ENCODE peak calls at places on chromosomes 3 and 15, in eight cellular contexts. One of them, this sample, is unnamed.

GRCh38 chr3:8324727-8325126 is 176.9 kb upstream of the LMCD1 start:
- DNase-seq in hippocampal formation: peak; percentile 32
- DNase-seq in activated naive CD8-positive, alpha-beta T cell treated with anti-CD3 and anti-CD28 coated beads, Interleukin-2, amount 50 U/mL, for 24 hours: peak; percentile 40
- DNase-seq in stimulated activated CD4-positive, alpha-beta T cell treated with anti-CD3 and anti-CD28 coated beads, Interleukin-4, amount 100 ng/mL, for 1 hour: peak; percentile 36
- DNase-seq in lower lobe of right lung: no peak
- DNase-seq in midbrain: peak; percentile 63
- DNase-seq in heart right ventricle: peak; percentile 16
- DNase-seq in effector CD4-positive, alpha-beta T cell: peak; percentile 45
- DNase-seq in this sample: no peak

GRCh38 chr3:58544546-58544945 is 7.6 kb upstream of the ACOX2 start:
- DNase-seq in activated naive CD8-positive, alpha-beta T cell treated with anti-CD3 and anti-CD28 coated beads, Interleukin-2, amount 50 U/mL, for 24 hours: no peak
- DNase-seq in midbrain: no peak
- DNase-seq in hippocampal formation: no peak
- DNase-seq in stimulated activated CD4-positive, alpha-beta T cell treated with anti-CD3 and anti-CD28 coated beads, Interleukin-4, amount 100 ng/mL, for 1 hour: no peak
- DNase-seq in heart right ventricle: no peak
- DNase-seq in effector CD4-positive, alpha-beta T cell: no peak
- DNase-seq in lower lobe of right lung: no peak
- DNase-seq in this sample: no peak

GRCh38 chr15:69074011-69074842 is 59.7 kb downstream of the NOX5 start:
- DNase-seq in hippocampal formation: no peak
- DNase-seq in activated naive CD8-positive, alpha-beta T cell treated with anti-CD3 and anti-CD28 coated beads, Interleukin-2, amount 50 U/mL, for 24 hours: no peak
- DNase-seq in lower lobe of right lung: peak; percentile 74
- DNase-seq in midbrain: no peak
- DNase-seq in effector CD4-positive, alpha-beta T cell: no peak
- DNase-seq in heart right ventricle: peak; percentile 62
- DNase-seq in stimulated activated CD4-positive, alpha-beta T cell treated with anti-CD3 and anti-CD28 coated beads, Interleukin-4, amount 100 ng/mL, for 1 hour: no peak
- DNase-seq in this sample: peak; percentile 84

GRCh38 chr15:89486726-89487050 is 9.7 kb downstream of the RHCG start:
- DNase-seq in hippocampal formation: no peak
- DNase-seq in heart right ventricle: no peak
- DNase-seq in stimulated activated CD4-positive, alpha-beta T cell treated with anti-CD3 and anti-CD28 coated beads, Interleukin-4, amount 100 ng/mL, for 1 hour: peak; percentile 53
- DNase-seq in lower lobe of right lung: peak; percentile 73
- DNase-seq in midbrain: no peak
- DNase-seq in effector CD4-positive, alpha-beta T cell: no peak
- DNase-seq in activated naive CD8-positive, alpha-beta T cell treated with anti-CD3 and anti-CD28 coated beads, Interleukin-2, amount 50 U/mL, for 24 hours: peak; percentile 30
- DNase-seq in this sample: no peak

GRCh38 chr15:21261965-21262850 is 178.1 kb downstream of the POTEB3 start:
- DNase-seq in heart right ventricle: no peak
- DNase-seq in lower lobe of right lung: peak; percentile 58
- DNase-seq in activated naive CD8-positive, alpha-beta T cell treated with anti-CD3 and anti-CD28 coated beads, Interleukin-2, amount 50 U/mL, for 24 hours: no peak
- DNase-seq in effector CD4-positive, alpha-beta T cell: no peak
- DNase-seq in stimulated activated CD4-positive, alpha-beta T cell treated with anti-CD3 and anti-CD28 coated beads, Interleukin-4, amount 100 ng/mL, for 1 hour: no peak
- DNase-seq in hippocampal formation: no peak
- DNase-seq in midbrain: no peak
- DNase-seq in this sample: no peak

GRCh38 chr3:65545429-65545828 is 493.3 kb downstream of the MAGI1 start:
- DNase-seq in hippocampal formation: no peak
- DNase-seq in activated naive CD8-positive, alpha-beta T cell treated with anti-CD3 and anti-CD28 coated beads, Interleukin-2, amount 50 U/mL, for 24 hours: no peak
- DNase-seq in heart right ventricle: no peak
- DNase-seq in lower lobe of right lung: no peak
- DNase-seq in stimulated activated CD4-positive, alpha-beta T cell treated with anti-CD3 and anti-CD28 coated beads, Interleukin-4, amount 100 ng/mL, for 1 hour: no peak
- DNase-seq in midbrain: no peak
- DNase-seq in effector CD4-positive, alpha-beta T cell: no peak
- DNase-seq in this sample: no peak

GRCh38 chr3:59737209-59737608 is 687.4 kb upstream of the CFAP20DC start:
- DNase-seq in activated naive CD8-positive, alpha-beta T cell treated with anti-CD3 and anti-CD28 coated beads, Interleukin-2, amount 50 U/mL, for 24 hours: no peak
- DNase-seq in hippocampal formation: no peak
- DNase-seq in stimulated activated CD4-positive, alpha-beta T cell treated with anti-CD3 and anti-CD28 coated beads, Interleukin-4, amount 100 ng/mL, for 1 hour: no peak
- DNase-seq in lower lobe of right lung: no peak
- DNase-seq in midbrain: no peak
- DNase-seq in effector CD4-positive, alpha-beta T cell: no peak
- DNase-seq in heart right ventricle: no peak
- DNase-seq in this sample: no peak

GRCh38 chr3:194132465-194133358 is 3.2 kb upstream of the HES1 start:
- DNase-seq in effector CD4-positive, alpha-beta T cell: no peak
- DNase-seq in lower lobe of right lung: no peak
- DNase-seq in stimulated activated CD4-positive, alpha-beta T cell treated with anti-CD3 and anti-CD28 coated beads, Interleukin-4, amount 100 ng/mL, for 1 hour: no peak
- DNase-seq in activated naive CD8-positive, alpha-beta T cell treated with anti-CD3 and anti-CD28 coated beads, Interleukin-2, amount 50 U/mL, for 24 hours: no peak
- DNase-seq in midbrain: no peak
- DNase-seq in hippocampal formation: no peak
- DNase-seq in heart right ventricle: no peak
- DNase-seq in this sample: no peak

GRCh38 chr15:41777421-41777973 is 3.2 kb downstream of the MAPKBP1 start:
- DNase-seq in effector CD4-positive, alpha-beta T cell: no peak
- DNase-seq in midbrain: no peak
- DNase-seq in stimulated activated CD4-positive, alpha-beta T cell treated with anti-CD3 and anti-CD28 coated beads, Interleukin-4, amount 100 ng/mL, for 1 hour: no peak
- DNase-seq in activated naive CD8-positive, alpha-beta T cell treated with anti-CD3 and anti-CD28 coated beads, Interleukin-2, amount 50 U/mL, for 24 hours: no peak
- DNase-seq in heart right ventricle: no peak
- DNase-seq in lower lobe of right lung: no peak
- DNase-seq in hippocampal formation: no peak
- DNase-seq in this sample: no peak

GRCh38 chr3:151178208-151178845 is 24.7 kb downstream of the GPR171 start:
- DNase-seq in effector CD4-positive, alpha-beta T cell: no peak
- DNase-seq in heart right ventricle: no peak
- DNase-seq in midbrain: no peak
- DNase-seq in stimulated activated CD4-positive, alpha-beta T cell treated with anti-CD3 and anti-CD28 coated beads, Interleukin-4, amount 100 ng/mL, for 1 hour: no peak
- DNase-seq in activated naive CD8-positive, alpha-beta T cell treated with anti-CD3 and anti-CD28 coated beads, Interleukin-2, amount 50 U/mL, for 24 hours: no peak
- DNase-seq in lower lobe of right lung: no peak
- DNase-seq in hippocampal formation: no peak
- DNase-seq in this sample: no peak

GRCh38 chr3:45572755-45573154 is 21.8 kb upstream of the LIMD1 start:
- DNase-seq in hippocampal formation: no peak
- DNase-seq in effector CD4-positive, alpha-beta T cell: no peak
- DNase-seq in stimulated activated CD4-positive, alpha-beta T cell treated with anti-CD3 and anti-CD28 coated beads, Interleukin-4, amount 100 ng/mL, for 1 hour: no peak
- DNase-seq in lower lobe of right lung: no peak
- DNase-seq in activated naive CD8-positive, alpha-beta T cell treated with anti-CD3 and anti-CD28 coated beads, Interleukin-2, amount 50 U/mL, for 24 hours: no peak
- DNase-seq in midbrain: no peak
- DNase-seq in heart right ventricle: no peak
- DNase-seq in this sample: no peak

GRCh38 chr15:42456971-42457370 is 34.0 kb downstream of the ZNF106 start:
- DNase-seq in heart right ventricle: peak; percentile 17
- DNase-seq in effector CD4-positive, alpha-beta T cell: no peak
- DNase-seq in hippocampal formation: no peak
- DNase-seq in midbrain: no peak
- DNase-seq in lower lobe of right lung: no peak
- DNase-seq in stimulated activated CD4-positive, alpha-beta T cell treated with anti-CD3 and anti-CD28 coated beads, Interleukin-4, amount 100 ng/mL, for 1 hour: no peak
- DNase-seq in activated naive CD8-positive, alpha-beta T cell treated with anti-CD3 and anti-CD28 coated beads, Interleukin-2, amount 50 U/mL, for 24 hours: no peak
- DNase-seq in this sample: no peak

GRCh38 chr3:50136714-50137405 is 18.3 kb upstream of the SEMA3F start:
- DNase-seq in effector CD4-positive, alpha-beta T cell: no peak
- DNase-seq in hippocampal formation: no peak
- DNase-seq in activated naive CD8-positive, alpha-beta T cell treated with anti-CD3 and anti-CD28 coated beads, Interleukin-2, amount 50 U/mL, for 24 hours: no peak
- DNase-seq in midbrain: no peak
- DNase-seq in lower lobe of right lung: no peak
- DNase-seq in stimulated activated CD4-positive, alpha-beta T cell treated with anti-CD3 and anti-CD28 coated beads, Interleukin-4, amount 100 ng/mL, for 1 hour: no peak
- DNase-seq in heart right ventricle: no peak
- DNase-seq in this sample: no peak

GRCh38 chr15:73024161-73024560 is 28.1 kb upstream of the NEO1 start:
- DNase-seq in stimulated activated CD4-positive, alpha-beta T cell treated with anti-CD3 and anti-CD28 coated beads, Interleukin-4, amount 100 ng/mL, for 1 hour: no peak
- DNase-seq in lower lobe of right lung: peak; percentile 59
- DNase-seq in midbrain: no peak
- DNase-seq in hippocampal formation: no peak
- DNase-seq in activated naive CD8-positive, alpha-beta T cell treated with anti-CD3 and anti-CD28 coated beads, Interleukin-2, amount 50 U/mL, for 24 hours: no peak
- DNase-seq in effector CD4-positive, alpha-beta T cell: no peak
- DNase-seq in heart right ventricle: no peak
- DNase-seq in this sample: no peak

GRCh38 chr15:73927003-73927475 is 777 bp downstream of the LOXL1 start:
- DNase-seq in stimulated activated CD4-positive, alpha-beta T cell treated with anti-CD3 and anti-CD28 coated beads, Interleukin-4, amount 100 ng/mL, for 1 hour: peak; percentile 44
- DNase-seq in heart right ventricle: peak; percentile 56
- DNase-seq in midbrain: no peak
- DNase-seq in lower lobe of right lung: peak; percentile 75
- DNase-seq in activated naive CD8-positive, alpha-beta T cell treated with anti-CD3 and anti-CD28 coated beads, Interleukin-2, amount 50 U/mL, for 24 hours: peak; percentile 33
- DNase-seq in hippocampal formation: no peak
- DNase-seq in effector CD4-positive, alpha-beta T cell: no peak
- DNase-seq in this sample: no peak

GRCh38 chr3:18575573-18575972 is 150.4 kb upstream of the SATB1 start:
- DNase-seq in hippocampal formation: no peak
- DNase-seq in stimulated activated CD4-positive, alpha-beta T cell treated with anti-CD3 and anti-CD28 coated beads, Interleukin-4, amount 100 ng/mL, for 1 hour: no peak
- DNase-seq in lower lobe of right lung: no peak
- DNase-seq in activated naive CD8-positive, alpha-beta T cell treated with anti-CD3 and anti-CD28 coated beads, Interleukin-2, amount 50 U/mL, for 24 hours: no peak
- DNase-seq in heart right ventricle: no peak
- DNase-seq in effector CD4-positive, alpha-beta T cell: no peak
- DNase-seq in midbrain: no peak
- DNase-seq in this sample: no peak

GRCh38 chr3:64696896-64697295 is 9.1 kb upstream of the ADAMTS9 start:
- DNase-seq in heart right ventricle: no peak
- DNase-seq in activated naive CD8-positive, alpha-beta T cell treated with anti-CD3 and anti-CD28 coated beads, Interleukin-2, amount 50 U/mL, for 24 hours: no peak
- DNase-seq in midbrain: no peak
- DNase-seq in hippocampal formation: no peak
- DNase-seq in lower lobe of right lung: no peak
- DNase-seq in effector CD4-positive, alpha-beta T cell: no peak
- DNase-seq in stimulated activated CD4-positive, alpha-beta T cell treated with anti-CD3 and anti-CD28 coated beads, Interleukin-4, amount 100 ng/mL, for 1 hour: no peak
- DNase-seq in this sample: no peak

GRCh38 chr3:99753268-99753975 is 64.2 kb upstream of the CMSS1 start:
- DNase-seq in stimulated activated CD4-positive, alpha-beta T cell treated with anti-CD3 and anti-CD28 coated beads, Interleukin-4, amount 100 ng/mL, for 1 hour: no peak
- DNase-seq in effector CD4-positive, alpha-beta T cell: no peak
- DNase-seq in heart right ventricle: no peak
- DNase-seq in midbrain: peak; percentile 56
- DNase-seq in activated naive CD8-positive, alpha-beta T cell treated with anti-CD3 and anti-CD28 coated beads, Interleukin-2, amount 50 U/mL, for 24 hours: no peak
- DNase-seq in lower lobe of right lung: no peak
- DNase-seq in hippocampal formation: peak; percentile 2
- DNase-seq in this sample: peak; percentile 20

GRCh38 chr3:65999606-66000005 is 39.1 kb downstream of the MAGI1 start:
- DNase-seq in heart right ventricle: no peak
- DNase-seq in activated naive CD8-positive, alpha-beta T cell treated with anti-CD3 and anti-CD28 coated beads, Interleukin-2, amount 50 U/mL, for 24 hours: no peak
- DNase-seq in lower lobe of right lung: no peak
- DNase-seq in hippocampal formation: no peak
- DNase-seq in effector CD4-positive, alpha-beta T cell: no peak
- DNase-seq in stimulated activated CD4-positive, alpha-beta T cell treated with anti-CD3 and anti-CD28 coated beads, Interleukin-4, amount 100 ng/mL, for 1 hour: no peak
- DNase-seq in midbrain: no peak
- DNase-seq in this sample: no peak

GRCh38 chr15:40273428-40273827 is 9.4 kb downstream of the ANKRD63 start:
- DNase-seq in stimulated activated CD4-positive, alpha-beta T cell treated with anti-CD3 and anti-CD28 coated beads, Interleukin-4, amount 100 ng/mL, for 1 hour: no peak
- DNase-seq in activated naive CD8-positive, alpha-beta T cell treated with anti-CD3 and anti-CD28 coated beads, Interleukin-2, amount 50 U/mL, for 24 hours: no peak
- DNase-seq in heart right ventricle: no peak
- DNase-seq in lower lobe of right lung: no peak
- DNase-seq in hippocampal formation: no peak
- DNase-seq in effector CD4-positive, alpha-beta T cell: no peak
- DNase-seq in midbrain: no peak
- DNase-seq in this sample: no peak

GRCh38 chr15:48965972-48966371 is 2.3 kb upstream of the SHC4 start:
- DNase-seq in heart right ventricle: no peak
- DNase-seq in hippocampal formation: no peak
- DNase-seq in midbrain: no peak
- DNase-seq in effector CD4-positive, alpha-beta T cell: no peak
- DNase-seq in stimulated activated CD4-positive, alpha-beta T cell treated with anti-CD3 and anti-CD28 coated beads, Interleukin-4, amount 100 ng/mL, for 1 hour: no peak
- DNase-seq in activated naive CD8-positive, alpha-beta T cell treated with anti-CD3 and anti-CD28 coated beads, Interleukin-2, amount 50 U/mL, for 24 hours: peak; percentile 51
- DNase-seq in lower lobe of right lung: no peak
- DNase-seq in this sample: no peak

GRCh38 chr3:12060139-12060831 is 56.1 kb downstream of the SYN2 start:
- DNase-seq in hippocampal formation: no peak
- DNase-seq in effector CD4-positive, alpha-beta T cell: no peak
- DNase-seq in activated naive CD8-positive, alpha-beta T cell treated with anti-CD3 and anti-CD28 coated beads, Interleukin-2, amount 50 U/mL, for 24 hours: no peak
- DNase-seq in lower lobe of right lung: no peak
- DNase-seq in stimulated activated CD4-positive, alpha-beta T cell treated with anti-CD3 and anti-CD28 coated beads, Interleukin-4, amount 100 ng/mL, for 1 hour: no peak
- DNase-seq in heart right ventricle: no peak
- DNase-seq in midbrain: no peak
- DNase-seq in this sample: no peak

GRCh38 chr3:128875556-128876120 is 3.8 kb upstream of the ACAD9 start:
- DNase-seq in activated naive CD8-positive, alpha-beta T cell treated with anti-CD3 and anti-CD28 coated beads, Interleukin-2, amount 50 U/mL, for 24 hours: peak; percentile 66
- DNase-seq in midbrain: no peak
- DNase-seq in heart right ventricle: peak; percentile 25
- DNase-seq in effector CD4-positive, alpha-beta T cell: peak; percentile 40
- DNase-seq in hippocampal formation: peak; percentile 32
- DNase-seq in lower lobe of right lung: peak; percentile 59
- DNase-seq in stimulated activated CD4-positive, alpha-beta T cell treated with anti-CD3 and anti-CD28 coated beads, Interleukin-4, amount 100 ng/mL, for 1 hour: peak; percentile 66
- DNase-seq in this sample: peak; percentile 47

GRCh38 chr3:194342861-194343560 is 8.1 kb downstream of the CPN2 start:
- DNase-seq in midbrain: no peak
- DNase-seq in lower lobe of right lung: no peak
- DNase-seq in activated naive CD8-positive, alpha-beta T cell treated with anti-CD3 and anti-CD28 coated beads, Interleukin-2, amount 50 U/mL, for 24 hours: no peak
- DNase-seq in stimulated activated CD4-positive, alpha-beta T cell treated with anti-CD3 and anti-CD28 coated beads, Interleukin-4, amount 100 ng/mL, for 1 hour: no peak
- DNase-seq in effector CD4-positive, alpha-beta T cell: no peak
- DNase-seq in heart right ventricle: no peak
- DNase-seq in hippocampal formation: no peak
- DNase-seq in this sample: no peak

GRCh38 chr3:70824078-70824477 is 511.6 kb upstream of the MDFIC2 start:
- DNase-seq in stimulated activated CD4-positive, alpha-beta T cell treated with anti-CD3 and anti-CD28 coated beads, Interleukin-4, amount 100 ng/mL, for 1 hour: no peak
- DNase-seq in hippocampal formation: no peak
- DNase-seq in heart right ventricle: peak; percentile 21
- DNase-seq in activated naive CD8-positive, alpha-beta T cell treated with anti-CD3 and anti-CD28 coated beads, Interleukin-2, amount 50 U/mL, for 24 hours: no peak
- DNase-seq in effector CD4-positive, alpha-beta T cell: no peak
- DNase-seq in lower lobe of right lung: no peak
- DNase-seq in midbrain: no peak
- DNase-seq in this sample: no peak

GRCh38 chr3:16240229-16241023 is 24.3 kb downstream of the DPH3 start:
- DNase-seq in midbrain: no peak
- DNase-seq in lower lobe of right lung: no peak
- DNase-seq in hippocampal formation: no peak
- DNase-seq in stimulated activated CD4-positive, alpha-beta T cell treated with anti-CD3 and anti-CD28 coated beads, Interleukin-4, amount 100 ng/mL, for 1 hour: no peak
- DNase-seq in activated naive CD8-positive, alpha-beta T cell treated with anti-CD3 and anti-CD28 coated beads, Interleukin-2, amount 50 U/mL, for 24 hours: no peak
- DNase-seq in effector CD4-positive, alpha-beta T cell: no peak
- DNase-seq in heart right ventricle: no peak
- DNase-seq in this sample: no peak

This sample was measured in cerebellum.